ENCODE peak calls at places on chromosomes 12 and 14, in five cellular contexts. One of them, this sample, is unnamed.

GRCh38 chr12:67161322-67161918 is 107.7 kb upstream of the CAND1 start:
- DNase-seq in activated T-cell treated with anti-CD3 and anti-CD28 coated beads for 1 hour: peak; percentile 23
- DNase-seq in SW 1271: no peak
- DNase-seq in NCI-H1417: peak; percentile 40
- DNase-seq in NCI-H1694: peak; percentile 17
- DNase-seq in this sample: peak; percentile 20

GRCh38 chr12:122399592-122400373 is 22.7 kb downstream of the CLIP1 start:
- DNase-seq in activated T-cell treated with anti-CD3 and anti-CD28 coated beads for 1 hour: peak; percentile 39
- DNase-seq in SW 1271: peak; percentile 90
- DNase-seq in NCI-H1417: peak; percentile 82
- DNase-seq in NCI-H1694: peak; percentile 41
- DNase-seq in this sample: peak; percentile 80

GRCh38 chr12:124703852-124704251 is 136.4 kb upstream of the NCOR2 start:
- DNase-seq in activated T-cell treated with anti-CD3 and anti-CD28 coated beads for 1 hour: no peak
- DNase-seq in SW 1271: no peak
- DNase-seq in NCI-H1417: no peak
- DNase-seq in NCI-H1694: no peak
- DNase-seq in this sample: no peak

GRCh38 chr12:51631591-51631990 is 40.6 kb downstream of the SCN8A start:
- DNase-seq in activated T-cell treated with anti-CD3 and anti-CD28 coated beads for 1 hour: no peak
- DNase-seq in SW 1271: peak; percentile 6
- DNase-seq in NCI-H1417: no peak
- DNase-seq in NCI-H1694: no peak
- DNase-seq in this sample: no peak

GRCh38 chr14:62667515-62667914 is 377.7 kb downstream of the KCNH5 start:
- DNase-seq in activated T-cell treated with anti-CD3 and anti-CD28 coated beads for 1 hour: no peak
- DNase-seq in SW 1271: no peak
- DNase-seq in NCI-H1417: peak; percentile 15
- DNase-seq in NCI-H1694: no peak
- DNase-seq in this sample: no peak

GRCh38 chr14:61179776-61180398 is 101.3 kb downstream of the TMEM30B start:
- DNase-seq in activated T-cell treated with anti-CD3 and anti-CD28 coated beads for 1 hour: no peak
- DNase-seq in SW 1271: no peak
- DNase-seq in NCI-H1417: no peak
- DNase-seq in NCI-H1694: no peak
- DNase-seq in this sample: no peak

GRCh38 chr12:62519043-62519442 is 52.4 kb downstream of the MON2 start:
- DNase-seq in activated T-cell treated with anti-CD3 and anti-CD28 coated beads for 1 hour: no peak
- DNase-seq in SW 1271: no peak
- DNase-seq in NCI-H1417: no peak
- DNase-seq in NCI-H1694: no peak
- DNase-seq in this sample: no peak

GRCh38 chr14:104641753-104642539 is 37.4 kb upstream of the TMEM179 start:
- DNase-seq in activated T-cell treated with anti-CD3 and anti-CD28 coated beads for 1 hour: no peak
- DNase-seq in SW 1271: no peak
- DNase-seq in NCI-H1417: no peak
- DNase-seq in NCI-H1694: no peak
- DNase-seq in this sample: no peak

GRCh38 chr12:11758087-11758837 is 108.8 kb downstream of the ETV6 start:
- DNase-seq in activated T-cell treated with anti-CD3 and anti-CD28 coated beads for 1 hour: no peak
- DNase-seq in SW 1271: no peak
- DNase-seq in NCI-H1417: no peak
- DNase-seq in NCI-H1694: no peak
- DNase-seq in this sample: no peak

This sample was measured in Panc1.